ENCODE peak calls at places on chromosome 12, in eight cellular contexts. One of them, this sample, is unnamed.

GRCh38 chr12:51771008-51771407 is 77.5 kb downstream of the FIGNL2 start:
- DNase-seq in AG04450: no peak
- DNase-seq in stimulated activated CD4-positive, alpha-beta T cell treated with anti-CD3 and anti-CD28 coated beads, Interleukin-12 subunit alpha, Interleukin-12 subunit beta, amount 100 ng/mL, for 4 hours: no peak
- DNase-seq in tibial artery: no peak
- DNase-seq in sciatic nerve: no peak
- DNase-seq in HFFc6: peak
- DNase-seq in bronchial epithelial cell: no peak
- DNase-seq in NAMALWA: no peak
- DNase-seq in this sample: no peak

GRCh38 chr12:38544357-38545066 is 227.9 kb downstream of the ALG10B start:
- DNase-seq in AG04450: no peak
- DNase-seq in stimulated activated CD4-positive, alpha-beta T cell treated with anti-CD3 and anti-CD28 coated beads, Interleukin-12 subunit alpha, Interleukin-12 subunit beta, amount 100 ng/mL, for 4 hours: no peak
- DNase-seq in tibial artery: no peak
- DNase-seq in sciatic nerve: no peak
- DNase-seq in HFFc6: no peak
- DNase-seq in bronchial epithelial cell: no peak
- DNase-seq in NAMALWA: no peak
- DNase-seq in this sample: peak

GRCh38 chr12:29033519-29033918 is 115.6 kb upstream of the FAR2 start:
- DNase-seq in AG04450: no peak
- DNase-seq in stimulated activated CD4-positive, alpha-beta T cell treated with anti-CD3 and anti-CD28 coated beads, Interleukin-12 subunit alpha, Interleukin-12 subunit beta, amount 100 ng/mL, for 4 hours: no peak
- DNase-seq in tibial artery: no peak
- DNase-seq in sciatic nerve: no peak
- DNase-seq in HFFc6: no peak
- DNase-seq in bronchial epithelial cell: no peak
- DNase-seq in NAMALWA: no peak
- DNase-seq in this sample: no peak

GRCh38 chr12:93234641-93235040 is 143.1 kb upstream of the NUDT4 start:
- DNase-seq in AG04450: no peak
- DNase-seq in stimulated activated CD4-positive, alpha-beta T cell treated with anti-CD3 and anti-CD28 coated beads, Interleukin-12 subunit alpha, Interleukin-12 subunit beta, amount 100 ng/mL, for 4 hours: no peak
- DNase-seq in tibial artery: no peak
- DNase-seq in sciatic nerve: no peak
- DNase-seq in HFFc6: no peak
- DNase-seq in bronchial epithelial cell: no peak
- DNase-seq in NAMALWA: no peak
- DNase-seq in this sample: no peak

GRCh38 chr12:131755305-131756113 is 44.6 kb downstream of the SFSWAP start:
- DNase-seq in AG04450: no peak
- DNase-seq in stimulated activated CD4-positive, alpha-beta T cell treated with anti-CD3 and anti-CD28 coated beads, Interleukin-12 subunit alpha, Interleukin-12 subunit beta, amount 100 ng/mL, for 4 hours: no peak
- DNase-seq in tibial artery: no peak
- DNase-seq in sciatic nerve: no peak
- DNase-seq in HFFc6: no peak
- DNase-seq in bronchial epithelial cell: peak
- DNase-seq in NAMALWA: peak
- DNase-seq in this sample: peak

GRCh38 chr12:54357802-54358619 is 6.3 kb downstream of the GPR84 start:
- DNase-seq in AG04450: no peak
- DNase-seq in stimulated activated CD4-positive, alpha-beta T cell treated with anti-CD3 and anti-CD28 coated beads, Interleukin-12 subunit alpha, Interleukin-12 subunit beta, amount 100 ng/mL, for 4 hours: no peak
- DNase-seq in tibial artery: no peak
- DNase-seq in sciatic nerve: no peak
- DNase-seq in HFFc6: no peak
- DNase-seq in bronchial epithelial cell: peak
- DNase-seq in NAMALWA: peak
- DNase-seq in this sample: peak

GRCh38 chr12:119659289-119659897 is 8.5 kb upstream of the PRKAB1 start:
- DNase-seq in AG04450: no peak
- DNase-seq in stimulated activated CD4-positive, alpha-beta T cell treated with anti-CD3 and anti-CD28 coated beads, Interleukin-12 subunit alpha, Interleukin-12 subunit beta, amount 100 ng/mL, for 4 hours: peak
- DNase-seq in tibial artery: no peak
- DNase-seq in sciatic nerve: no peak
- DNase-seq in HFFc6: peak
- DNase-seq in bronchial epithelial cell: peak
- DNase-seq in NAMALWA: peak
- DNase-seq in this sample: peak

GRCh38 chr12:16939871-16940306 is 333.9 kb upstream of the LMO3 start:
- DNase-seq in AG04450: no peak
- DNase-seq in stimulated activated CD4-positive, alpha-beta T cell treated with anti-CD3 and anti-CD28 coated beads, Interleukin-12 subunit alpha, Interleukin-12 subunit beta, amount 100 ng/mL, for 4 hours: no peak
- DNase-seq in tibial artery: no peak
- DNase-seq in sciatic nerve: no peak
- DNase-seq in HFFc6: peak
- DNase-seq in bronchial epithelial cell: peak
- DNase-seq in NAMALWA: peak
- DNase-seq in this sample: peak

GRCh38 chr12:52715416-52715815 is 12.1 kb upstream of the KRT77 start:
- DNase-seq in AG04450: no peak
- DNase-seq in stimulated activated CD4-positive, alpha-beta T cell treated with anti-CD3 and anti-CD28 coated beads, Interleukin-12 subunit alpha, Interleukin-12 subunit beta, amount 100 ng/mL, for 4 hours: no peak
- DNase-seq in tibial artery: no peak
- DNase-seq in sciatic nerve: no peak
- DNase-seq in HFFc6: no peak
- DNase-seq in bronchial epithelial cell: peak
- DNase-seq in NAMALWA: no peak
- DNase-seq in this sample: no peak

GRCh38 chr12:72276212-72276865 is 4.2 kb downstream of the TRHDE start:
- DNase-seq in AG04450: no peak
- DNase-seq in stimulated activated CD4-positive, alpha-beta T cell treated with anti-CD3 and anti-CD28 coated beads, Interleukin-12 subunit alpha, Interleukin-12 subunit beta, amount 100 ng/mL, for 4 hours: no peak
- DNase-seq in tibial artery: no peak
- DNase-seq in sciatic nerve: no peak
- DNase-seq in HFFc6: no peak
- DNase-seq in bronchial epithelial cell: no peak
- DNase-seq in NAMALWA: no peak
- DNase-seq in this sample: no peak

GRCh38 chr12:2960432-2960956 is 1.3 kb downstream of the TEAD4 start:
- DNase-seq in AG04450: no peak
- DNase-seq in stimulated activated CD4-positive, alpha-beta T cell treated with anti-CD3 and anti-CD28 coated beads, Interleukin-12 subunit alpha, Interleukin-12 subunit beta, amount 100 ng/mL, for 4 hours: peak
- DNase-seq in tibial artery: no peak
- DNase-seq in sciatic nerve: no peak
- DNase-seq in HFFc6: peak
- DNase-seq in bronchial epithelial cell: peak
- DNase-seq in NAMALWA: peak
- DNase-seq in this sample: no peak

GRCh38 chr12:132285991-132286681 is 43.3 kb downstream of the GALNT9 start:
- DNase-seq in AG04450: peak
- DNase-seq in stimulated activated CD4-positive, alpha-beta T cell treated with anti-CD3 and anti-CD28 coated beads, Interleukin-12 subunit alpha, Interleukin-12 subunit beta, amount 100 ng/mL, for 4 hours: no peak
- DNase-seq in tibial artery: peak
- DNase-seq in sciatic nerve: peak
- DNase-seq in HFFc6: peak
- DNase-seq in bronchial epithelial cell: peak
- DNase-seq in NAMALWA: no peak
- DNase-seq in this sample: no peak

GRCh38 chr12:28191690-28192089 is 1.4 kb downstream of the CCDC91 start:
- DNase-seq in AG04450: no peak
- DNase-seq in stimulated activated CD4-positive, alpha-beta T cell treated with anti-CD3 and anti-CD28 coated beads, Interleukin-12 subunit alpha, Interleukin-12 subunit beta, amount 100 ng/mL, for 4 hours: no peak
- DNase-seq in tibial artery: no peak
- DNase-seq in sciatic nerve: no peak
- DNase-seq in HFFc6: no peak
- DNase-seq in bronchial epithelial cell: peak
- DNase-seq in NAMALWA: peak
- DNase-seq in this sample: peak

GRCh38 chr12:88153959-88154358 is 11.9 kb downstream of the TMTC3 start:
- DNase-seq in AG04450: peak
- DNase-seq in stimulated activated CD4-positive, alpha-beta T cell treated with anti-CD3 and anti-CD28 coated beads, Interleukin-12 subunit alpha, Interleukin-12 subunit beta, amount 100 ng/mL, for 4 hours: no peak
- DNase-seq in tibial artery: no peak
- DNase-seq in sciatic nerve: no peak
- DNase-seq in HFFc6: peak
- DNase-seq in bronchial epithelial cell: peak
- DNase-seq in NAMALWA: peak
- DNase-seq in this sample: peak

GRCh38 chr12:6267007-6267721 is 43.3 kb upstream of the PLEKHG6 start:
- DNase-seq in AG04450: no peak
- DNase-seq in stimulated activated CD4-positive, alpha-beta T cell treated with anti-CD3 and anti-CD28 coated beads, Interleukin-12 subunit alpha, Interleukin-12 subunit beta, amount 100 ng/mL, for 4 hours: peak
- DNase-seq in tibial artery: no peak
- DNase-seq in sciatic nerve: no peak
- DNase-seq in HFFc6: no peak
- DNase-seq in bronchial epithelial cell: peak
- DNase-seq in NAMALWA: no peak
- DNase-seq in this sample: no peak

GRCh38 chr12:100391856-100392255 is 35.0 kb downstream of the SLC17A8 start:
- DNase-seq in AG04450: no peak
- DNase-seq in stimulated activated CD4-positive, alpha-beta T cell treated with anti-CD3 and anti-CD28 coated beads, Interleukin-12 subunit alpha, Interleukin-12 subunit beta, amount 100 ng/mL, for 4 hours: no peak
- DNase-seq in tibial artery: no peak
- DNase-seq in sciatic nerve: no peak
- DNase-seq in HFFc6: no peak
- DNase-seq in bronchial epithelial cell: no peak
- DNase-seq in NAMALWA: peak
- DNase-seq in this sample: no peak

GRCh38 chr12:113918306-113918705 is 47.8 kb downstream of the RBM19 start:
- DNase-seq in AG04450: no peak
- DNase-seq in stimulated activated CD4-positive, alpha-beta T cell treated with anti-CD3 and anti-CD28 coated beads, Interleukin-12 subunit alpha, Interleukin-12 subunit beta, amount 100 ng/mL, for 4 hours: no peak
- DNase-seq in tibial artery: no peak
- DNase-seq in sciatic nerve: no peak
- DNase-seq in HFFc6: no peak
- DNase-seq in bronchial epithelial cell: no peak
- DNase-seq in NAMALWA: no peak
- DNase-seq in this sample: no peak

GRCh38 chr12:3288690-3289089 is 202.3 kb upstream of the PRMT8 start:
- DNase-seq in AG04450: no peak
- DNase-seq in stimulated activated CD4-positive, alpha-beta T cell treated with anti-CD3 and anti-CD28 coated beads, Interleukin-12 subunit alpha, Interleukin-12 subunit beta, amount 100 ng/mL, for 4 hours: no peak
- DNase-seq in tibial artery: no peak
- DNase-seq in sciatic nerve: no peak
- DNase-seq in HFFc6: no peak
- DNase-seq in bronchial epithelial cell: peak
- DNase-seq in NAMALWA: no peak
- DNase-seq in this sample: no peak

This sample was measured in NB4.